ENCODE peak calls at places on chromosomes 3 and 15, in four cellular contexts. G, O, L and Q are unnamed samples.

GRCh38 chr15:56040081-56041035 is 46.9 kb upstream of the NEDD4 start:
- DNase-seq in O (no peak), G (no peak), L (peak), Q (peak)

GRCh38 chr3:193474446-193474845 is 80.2 kb downstream of the ATP13A4 start:
- DNase-seq in G (no peak), L (no peak), O (no peak), Q (no peak)

GRCh38 chr3:66037986-66038369 is 740 bp downstream of the MAGI1 start:
- DNase-seq in L (no peak), G (no peak), O (no peak), Q (peak)

GRCh38 chr3:129433565-129433964 is 5.1 kb upstream of the EFCAB12 start:
- DNase-seq in L (no peak), G (no peak), O (no peak), Q (no peak)

GRCh38 chr3:98797905-98798304 is 34.8 kb downstream of the ST3GAL6 start:
- DNase-seq in L (no peak), G (no peak), O (no peak), Q (no peak)

GRCh38 chr3:126828306-126828705 is 124.3 kb downstream of the CHCHD6 start:
- DNase-seq in G (no peak), L (no peak), O (no peak), Q (no peak)

GRCh38 chr3:58874795-58875194 is 175.0 kb downstream of the CFAP20DC start:
- DNase-seq in L (no peak), O (no peak), G (peak), Q (no peak)

GRCh38 chr3:43006825-43007224 is 27.7 kb downstream of the GASK1A start:
- DNase-seq in G (no peak), L (no peak), O (no peak), Q (no peak)

GRCh38 chr3:50570508-50571279 is 1.4 kb downstream of the HEMK1 start:
- DNase-seq in G (no peak), L (no peak), O (no peak), Q (no peak)

GRCh38 chr3:43415088-43415487 is 128.7 kb downstream of the SNRK start:
- DNase-seq in G (no peak), L (no peak), O (no peak), Q (no peak)

GRCh38 chr3:195708626-195709481 is 11.9 kb upstream of the MUC20 start:
- DNase-seq in G (peak), O (no peak), L (no peak), Q (no peak)

GRCh38 chr3:32278714-32279113 is 40.2 kb downstream of the CMTM8 start:
- DNase-seq in G (no peak), L (no peak), O (no peak), Q (no peak)

GRCh38 chr3:11136871-11137626 is 17.2 kb upstream of the HRH1 start:
- DNase-seq in G (no peak), L (peak), O (peak), Q (peak)

GRCh38 chr3:112755845-112756671 is 90.6 kb downstream of the CD200R1L start:
- DNase-seq in L (no peak), O (no peak), G (no peak), Q (no peak)

GRCh38 chr3:105885261-105885660 is 16.4 kb upstream of the CBLB start:
- DNase-seq in L (no peak), G (no peak), O (no peak), Q (no peak)

GRCh38 chr3:126484662-126485061 is 9.0 kb upstream of the ZXDC start:
- DNase-seq in G (no peak), O (no peak), L (no peak), Q (no peak)

GRCh38 chr15:74790080-74790916 is 8.4 kb downstream of the CSK start:
- DNase-seq in G (no peak), O (no peak), L (no peak), Q (no peak)

GRCh38 chr3:14947105-14947885 is at the start of gene NR2C2:
- DNase-seq in L (peak), G (no peak), O (peak), Q (peak)

GRCh38 chr3:55518451-55518850 is 31.3 kb upstream of the WNT5A start:
- DNase-seq in O (no peak), G (no peak), L (no peak), Q (no peak)

GRCh38 chr3:147662705-147663104 is 253.5 kb downstream of the ZIC1 start:
- DNase-seq in G (no peak), L (no peak), O (no peak), Q (no peak)

GRCh38 chr3:147656023-147656422 is 246.9 kb downstream of the ZIC1 start:
- DNase-seq in O (no peak), G (no peak), L (no peak), Q (no peak)

DNA sequence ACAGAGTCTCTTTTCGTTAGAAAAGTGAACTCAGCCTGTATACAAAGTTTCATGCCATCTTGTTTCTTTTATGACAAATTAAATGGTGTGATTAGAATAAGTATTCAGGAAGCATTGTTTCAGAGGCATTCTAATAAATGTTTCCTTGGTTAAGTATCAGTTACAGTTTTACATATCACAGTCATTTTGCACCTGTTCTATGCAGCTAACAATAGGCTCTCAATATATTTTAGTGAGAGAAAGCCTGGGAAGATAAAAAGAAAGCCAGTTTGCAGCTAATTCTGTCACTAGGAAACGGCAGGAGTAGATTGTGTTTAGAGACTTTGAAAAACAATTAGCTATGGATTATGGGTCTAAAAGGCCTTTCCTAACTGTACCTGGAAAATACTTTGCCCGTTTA is 252.8 kb downstream of the ZIC1 start:
- DNase-seq in O (no peak), L (no peak), G (no peak), Q (no peak)
- TF ChIP-seq FOXK2 in O (no peak), L (no peak), G (no peak), Q (no peak)

GRCh38 chr3:45606003-45606402 is 11.5 kb downstream of the LIMD1 start:
- DNase-seq in O (no peak), L (no peak), G (no peak), Q (no peak)

GRCh38 chr3:45605569-45605968 is 11.0 kb downstream of the LIMD1 start:
- DNase-seq in G (no peak), O (no peak), L (no peak), Q (no peak)

GRCh38 chr3:45608296-45608695 is 13.7 kb downstream of the LIMD1 start:
- DNase-seq in L (no peak), G (no peak), O (no peak), Q (no peak)

GRCh38 chr3:45607790-45608189 is 13.2 kb downstream of the LIMD1 start:
- DNase-seq in G (no peak), L (no peak), O (no peak), Q (no peak)

GRCh38 chr3:45606991-45607712 is 12.6 kb downstream of the LIMD1 start:
- DNase-seq in O (no peak), G (no peak), L (no peak), Q (no peak)
- TF ChIP-seq FOXK2 in O (no peak), G (no peak), L (no peak), Q (no peak)

GRCh38 chr3:156838035-156838434 is 11.9 kb downstream of the LEKR1 start:
- DNase-seq in L (peak), O (no peak), G (no peak), Q (no peak)
- TF ChIP-seq FOXK2 in L (no peak), O (no peak), G (no peak), Q (no peak)

DNA sequence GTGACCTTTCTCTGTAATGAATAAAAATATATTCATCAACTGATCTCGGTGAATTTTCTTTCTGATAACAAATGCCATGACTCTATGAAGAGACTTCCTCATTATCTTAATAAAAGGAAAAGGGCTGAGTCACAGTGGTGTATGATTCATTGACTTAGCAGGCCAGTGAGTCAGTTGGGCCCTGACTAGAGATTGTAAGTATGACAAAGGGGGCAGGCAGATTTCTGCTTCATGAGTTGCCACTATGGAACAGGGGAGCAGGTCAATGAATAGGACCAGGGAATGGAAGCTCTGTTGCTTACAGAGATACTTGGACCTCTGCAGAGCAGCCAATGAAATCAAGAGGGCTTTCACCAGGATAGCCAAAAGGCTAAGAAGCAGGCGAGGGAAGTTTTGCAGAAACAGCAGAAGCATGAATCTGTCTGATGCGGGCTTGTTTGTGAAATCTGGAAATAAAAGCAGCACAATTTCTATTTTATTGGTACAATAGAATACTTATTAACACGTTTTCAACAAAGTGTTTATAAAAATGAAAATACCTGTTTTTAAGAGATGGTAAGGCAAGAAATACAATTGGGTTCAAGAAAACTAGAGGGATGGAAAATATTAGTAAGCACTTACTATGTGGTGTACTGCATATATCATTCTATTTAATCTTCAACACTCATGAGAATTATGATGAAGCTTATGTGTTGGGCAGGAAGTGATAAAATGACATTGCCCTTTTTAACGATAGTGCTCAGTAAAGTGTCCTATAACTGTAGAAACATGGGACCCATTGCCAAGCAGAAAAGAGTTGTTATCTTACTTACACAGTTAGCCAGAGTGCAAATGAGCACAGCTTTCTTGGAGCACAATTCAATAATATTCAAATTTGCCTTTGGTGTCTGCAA is 169.8 kb upstream of the MYRIP start:
- DNase-seq in G (no peak), L (peak), O (peak), Q (no peak)
- TF ChIP-seq FOXK2 in G (no peak), L (no peak), O (no peak), Q (no peak)

GRCh38 chr3:186121271-186121670 is 12.4 kb upstream of the ETV5 start:
- DNase-seq in G (no peak), O (no peak), L (no peak), Q (no peak)

GRCh38 chr3:186123012-186123411 is 14.1 kb upstream of the ETV5 start:
- DNase-seq in O (no peak), G (no peak), L (no peak), Q (no peak)

GRCh38 chr3:186124618-186125017 is 15.7 kb upstream of the ETV5 start:
- DNase-seq in O (no peak), G (no peak), L (no peak), Q (no peak)

GRCh38 chr3:186119499-186119898 is 10.6 kb upstream of the ETV5 start:
- DNase-seq in L (no peak), O (no peak), G (no peak), Q (no peak)

GRCh38 chr3:186121968-186122367 is 13.1 kb upstream of the ETV5 start:
- DNase-seq in G (no peak), O (no peak), L (no peak), Q (no peak)
- TF ChIP-seq FOXK2 in G (no peak), O (no peak), L (no peak), Q (no peak)

DNA sequence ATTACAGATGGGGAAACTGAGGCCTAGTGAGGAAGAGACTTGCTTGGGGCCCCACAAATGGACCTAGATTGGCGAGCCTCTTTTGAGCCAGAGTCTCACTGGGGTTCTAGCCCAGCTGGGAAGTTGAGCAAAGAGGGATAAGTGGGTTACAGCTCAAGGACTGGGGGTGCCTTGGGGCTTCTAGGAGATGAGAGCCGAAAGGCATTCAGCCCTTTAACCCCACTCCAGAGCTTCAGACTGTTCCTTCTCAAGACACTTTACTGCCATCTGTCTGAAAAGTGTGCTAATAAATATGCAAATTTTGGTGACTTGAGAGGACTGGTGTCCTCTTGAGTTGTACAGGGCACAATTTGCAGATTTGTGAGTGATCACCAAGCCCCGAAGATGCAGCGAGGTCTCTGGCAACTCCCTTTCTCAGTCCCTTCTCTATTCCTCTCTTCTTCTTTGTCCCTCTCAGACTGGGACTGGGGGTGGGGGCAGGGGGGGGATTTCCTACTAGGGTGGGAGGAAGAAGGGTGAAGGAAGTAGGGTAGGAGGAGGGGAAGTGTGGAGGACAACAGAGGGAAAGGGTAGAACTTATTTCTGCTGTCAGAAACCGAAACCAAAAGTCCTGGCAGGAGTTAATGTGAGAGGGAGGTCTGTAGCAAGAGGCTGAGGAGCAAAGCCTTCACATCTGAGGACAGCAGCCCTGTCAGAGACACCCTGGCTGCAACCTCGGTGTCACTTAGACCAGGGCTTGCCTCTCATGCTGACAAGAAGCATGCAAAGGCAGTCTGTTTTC is 16.2 kb upstream of the ANKDD1A start:
- DNase-seq in O (no peak), L (no peak), G (peak), Q (no peak)
- TF ChIP-seq FOXK2 in O (no peak), L (no peak), G (no peak), Q (no peak)

DNA sequence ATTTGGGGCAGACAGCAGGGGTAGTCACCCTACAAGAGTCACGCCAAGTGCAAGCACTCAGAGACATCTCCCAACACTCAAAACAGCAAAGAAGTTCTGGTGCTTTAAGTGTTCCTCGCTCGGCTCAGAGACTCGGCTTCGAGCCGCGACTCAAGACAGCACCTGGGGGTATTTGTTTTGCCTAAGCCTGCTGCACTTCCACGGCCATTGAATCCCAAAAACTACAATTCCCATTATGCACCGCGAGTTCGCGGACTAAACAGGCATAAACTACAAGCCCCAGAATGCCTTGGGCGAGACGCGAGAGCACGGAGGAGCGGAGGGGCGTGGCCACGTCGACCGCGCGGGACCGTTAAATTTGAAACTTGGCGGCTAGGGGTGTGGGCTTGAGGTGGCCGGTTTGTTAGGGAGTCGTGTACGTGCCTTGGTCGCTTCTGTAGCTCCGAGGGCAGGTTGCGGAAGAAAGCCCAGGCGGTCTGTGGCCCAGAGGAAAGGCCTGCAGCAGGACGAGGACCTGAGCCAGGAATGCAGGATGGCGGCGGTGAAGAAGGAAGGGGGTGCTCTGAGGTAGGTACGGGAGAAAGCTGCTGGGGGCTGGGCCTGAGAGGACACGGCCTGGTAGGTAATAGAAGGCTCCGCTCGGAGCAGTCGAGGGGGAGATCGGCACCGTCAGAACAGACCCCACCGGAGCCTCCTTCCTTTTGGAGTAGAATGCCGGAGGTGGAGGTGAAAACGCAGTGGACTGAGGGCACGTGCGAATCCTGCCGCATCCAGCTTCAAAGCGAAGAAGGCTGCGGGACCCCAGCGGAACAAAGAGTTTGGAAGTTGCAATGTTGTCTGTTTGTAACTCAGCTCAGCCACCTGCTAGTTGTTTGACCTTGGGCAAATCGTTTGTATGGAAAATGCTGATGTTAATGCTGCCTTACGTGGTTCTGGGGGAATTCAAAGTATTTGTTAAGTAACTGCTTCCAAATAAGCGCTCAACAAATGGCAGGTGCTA is at the start of gene BUB1B:
- DNase-seq in O (peak), G (peak), L (peak), Q (peak)
- TF ChIP-seq FOXK2 in O (peak), G (no peak), L (peak), Q (no peak)

GRCh38 chr15:43151688-43152087 is 18.3 kb downstream of the TMEM62 start:
- DNase-seq in O (no peak), G (no peak), L (no peak), Q (no peak)
- TF ChIP-seq FOXK2 in O (no peak), G (no peak), L (no peak), Q (no peak)

DNA sequence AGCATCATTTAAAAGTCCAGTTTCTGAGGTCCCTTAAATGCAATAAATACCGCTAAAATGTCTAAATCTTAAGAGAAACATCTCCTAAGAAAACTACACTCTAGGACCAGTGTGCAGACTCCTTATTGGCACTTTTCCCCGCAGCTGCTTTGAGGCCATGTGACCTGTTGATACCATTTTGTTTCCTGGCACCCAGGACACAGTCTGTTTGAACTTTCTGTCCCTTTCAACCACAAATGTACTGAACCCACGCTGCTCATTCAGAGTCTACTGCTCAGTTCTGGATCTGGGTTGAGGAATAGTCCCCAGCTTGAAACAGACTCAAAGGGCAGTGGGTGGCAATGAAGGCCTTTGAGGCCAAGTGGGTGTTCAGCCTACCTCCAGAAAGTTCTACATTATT is 17.1 kb downstream of the LDHAL6B start:
- DNase-seq in L (no peak), O (no peak), G (no peak), Q (no peak)
- TF ChIP-seq FOXK2 in L (no peak), O (no peak), G (no peak), Q (no peak)

DNA sequence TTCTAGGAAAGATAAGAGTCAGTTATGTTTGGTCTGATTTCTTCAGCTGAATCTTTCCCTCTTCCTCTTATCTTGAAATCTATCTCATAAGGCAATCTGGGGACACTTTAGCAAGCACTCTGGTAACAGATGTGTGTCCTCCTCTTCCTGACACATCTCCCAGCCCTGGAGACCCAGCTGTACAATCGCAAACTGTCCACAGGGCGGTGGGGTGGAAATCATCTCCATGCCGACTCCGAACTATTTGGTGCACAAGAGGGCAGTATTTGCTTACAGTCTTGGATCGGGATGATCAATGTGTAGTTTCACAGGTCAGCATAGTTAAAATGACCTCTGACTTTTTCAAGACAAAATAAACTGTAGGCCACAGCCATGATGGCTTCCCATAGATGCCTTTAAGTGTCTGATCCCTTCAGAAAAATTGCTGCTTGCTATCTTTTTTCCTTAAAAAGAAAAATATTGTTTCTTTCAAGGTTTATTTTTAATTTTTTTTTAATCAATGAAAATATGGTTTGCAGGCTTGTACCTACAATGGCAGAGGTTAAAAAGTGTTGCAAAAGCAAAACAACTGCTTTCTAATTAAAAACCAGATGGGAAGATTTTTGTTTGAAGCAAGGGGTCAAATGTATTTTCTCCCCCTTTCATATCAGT is 17.7 kb downstream of the EEFSEC start:
- DNase-seq in O (peak), G (no peak), L (peak), Q (peak)
- TF ChIP-seq FOXK2 in O (peak), G (no peak), L (peak), Q (no peak)